ENCODE peak calls at places on chromosomes 3 and 15, in seven cellular contexts. One of them, this sample, is unnamed. For H3K36me3 and H3K4me1, the result is how much of the 10 kb centered on the place peaks cover.

GRCh38 chr15:78301813-78302212 is 2.4 kb upstream of the SKIC8 start:
- DNase-seq in endodermal cell: no peak
- DNase-seq in astrocyte: peak
- DNase-seq in fibroblast of lung: peak
- DNase-seq in trophoblast cell: no peak
- DNase-seq in H1: no peak
- DNase-seq in HCT116: no peak
- DNase-seq in this sample: no peak

GRCh38 chr3:175383366-175383765 is 524.2 kb downstream of the NAALADL2 start:
- DNase-seq in endodermal cell: no peak
- DNase-seq in astrocyte: no peak
- DNase-seq in fibroblast of lung: no peak
- DNase-seq in trophoblast cell: no peak
- DNase-seq in H1: no peak
- DNase-seq in HCT116: no peak
- DNase-seq in this sample: peak

GRCh38 chr3:66397745-66398144 is 103.1 kb downstream of the LRIG1 start:
- DNase-seq in endodermal cell: peak
- DNase-seq in astrocyte: peak
- DNase-seq in fibroblast of lung: peak
- DNase-seq in trophoblast cell: no peak
- DNase-seq in H1: no peak
- DNase-seq in HCT116: no peak
- DNase-seq in this sample: peak

GRCh38 chr3:86895202-86895601 is 95.7 kb downstream of the VGLL3 start:
- DNase-seq in endodermal cell: no peak
- DNase-seq in astrocyte: no peak
- DNase-seq in fibroblast of lung: peak
- DNase-seq in trophoblast cell: no peak
- DNase-seq in H1: no peak
- DNase-seq in HCT116: no peak
- DNase-seq in this sample: peak

GRCh38 chr15:90530250-90531051 is 728 bp downstream of the CRTC3 start:
- DNase-seq in endodermal cell: peak
- DNase-seq in astrocyte: peak
- DNase-seq in fibroblast of lung: peak
- DNase-seq in trophoblast cell: peak
- DNase-seq in H1: no peak
- DNase-seq in HCT116: no peak
- DNase-seq in this sample: peak

GRCh38 chr15:81113204-81113657 is 20.8 kb upstream of the CFAP161 start:
- DNase-seq in endodermal cell: no peak
- DNase-seq in astrocyte: no peak
- DNase-seq in fibroblast of lung: no peak
- DNase-seq in trophoblast cell: no peak
- DNase-seq in H1: no peak
- DNase-seq in HCT116: no peak
- DNase-seq in this sample: no peak

GRCh38 chr15:34821907-34822306 is 26.6 kb upstream of the ACTC1 start:
- DNase-seq in endodermal cell: no peak
- DNase-seq in astrocyte: no peak
- DNase-seq in fibroblast of lung: no peak
- DNase-seq in trophoblast cell: no peak
- DNase-seq in H1: no peak
- DNase-seq in HCT116: no peak
- DNase-seq in this sample: no peak

GRCh38 chr3:42667096-42667522 is 13.6 kb downstream of the ZBTB47 start:
- DNase-seq in endodermal cell: no peak
- DNase-seq in astrocyte: no peak
- DNase-seq in fibroblast of lung: no peak
- DNase-seq in trophoblast cell: no peak
- DNase-seq in H1: no peak
- DNase-seq in HCT116: no peak
- DNase-seq in this sample: no peak

GRCh38 chr15:22952826-22953579 is 27.2 kb downstream of the CYFIP1 start:
- DNase-seq in endodermal cell: peak
- DNase-seq in astrocyte: no peak
- DNase-seq in fibroblast of lung: no peak
- DNase-seq in trophoblast cell: no peak
- DNase-seq in H1: peak
- DNase-seq in HCT116: no peak
- DNase-seq in this sample: no peak

GRCh38 chr3:60610441-60611112 is 640.7 kb downstream of the FHIT start:
- DNase-seq in endodermal cell: no peak
- DNase-seq in astrocyte: peak
- DNase-seq in fibroblast of lung: peak
- DNase-seq in trophoblast cell: peak
- DNase-seq in H1: no peak
- DNase-seq in HCT116: no peak
- DNase-seq in this sample: peak

GRCh38 chr3:155386817-155387403 is 93.4 kb upstream of the STRIT1 start:
- DNase-seq in endodermal cell: no peak
- DNase-seq in astrocyte: no peak
- DNase-seq in fibroblast of lung: no peak
- DNase-seq in trophoblast cell: no peak
- DNase-seq in H1: no peak
- DNase-seq in HCT116: no peak
- DNase-seq in this sample: no peak

GRCh38 chr3:108509873-108510272 is 523 bp downstream of the MYH15 start:
- DNase-seq in endodermal cell: no peak
- DNase-seq in astrocyte: no peak
- DNase-seq in fibroblast of lung: no peak
- DNase-seq in trophoblast cell: no peak
- DNase-seq in H1: no peak
- DNase-seq in HCT116: no peak
- DNase-seq in this sample: no peak

GRCh38 chr3:198079771-198080520 is 119.9 kb downstream of the LMLN start:
- DNase-seq in endodermal cell: no peak
- DNase-seq in astrocyte: peak
- DNase-seq in fibroblast of lung: peak
- DNase-seq in trophoblast cell: peak
- DNase-seq in H1: peak
- DNase-seq in HCT116: peak
- DNase-seq in this sample: peak
- H3K9ac ChIP-seq in endodermal cell: no peak
- H3K9ac ChIP-seq in astrocyte: peak
- H3K9ac ChIP-seq in fibroblast of lung: peak
- H3K9ac ChIP-seq in trophoblast cell: no peak
- H3K9ac ChIP-seq in H1: no peak
- H3K9ac ChIP-seq in HCT116: peak
- H3K9ac ChIP-seq in this sample: no peak

GRCh38 chr3:147620906-147621305 is 211.7 kb downstream of the ZIC1 start:
- DNase-seq in endodermal cell: no peak
- DNase-seq in astrocyte: peak
- DNase-seq in fibroblast of lung: peak
- DNase-seq in trophoblast cell: no peak
- DNase-seq in H1: no peak
- DNase-seq in HCT116: no peak
- DNase-seq in this sample: peak

GRCh38 chr3:147618636-147619035 is 209.5 kb downstream of the ZIC1 start:
- DNase-seq in endodermal cell: no peak
- DNase-seq in astrocyte: no peak
- DNase-seq in fibroblast of lung: no peak
- DNase-seq in trophoblast cell: no peak
- DNase-seq in H1: no peak
- DNase-seq in HCT116: no peak
- DNase-seq in this sample: no peak

GRCh38 chr3:147616998-147617619 is 207.9 kb downstream of the ZIC1 start:
- DNase-seq in endodermal cell: no peak
- DNase-seq in astrocyte: no peak
- DNase-seq in fibroblast of lung: peak
- DNase-seq in trophoblast cell: peak
- DNase-seq in H1: no peak
- DNase-seq in HCT116: peak
- DNase-seq in this sample: peak

GRCh38 chr3:147614210-147614609 is 205.0 kb downstream of the ZIC1 start:
- DNase-seq in endodermal cell: no peak
- DNase-seq in astrocyte: peak
- DNase-seq in fibroblast of lung: peak
- DNase-seq in trophoblast cell: no peak
- DNase-seq in H1: no peak
- DNase-seq in HCT116: no peak
- DNase-seq in this sample: no peak

DNA sequence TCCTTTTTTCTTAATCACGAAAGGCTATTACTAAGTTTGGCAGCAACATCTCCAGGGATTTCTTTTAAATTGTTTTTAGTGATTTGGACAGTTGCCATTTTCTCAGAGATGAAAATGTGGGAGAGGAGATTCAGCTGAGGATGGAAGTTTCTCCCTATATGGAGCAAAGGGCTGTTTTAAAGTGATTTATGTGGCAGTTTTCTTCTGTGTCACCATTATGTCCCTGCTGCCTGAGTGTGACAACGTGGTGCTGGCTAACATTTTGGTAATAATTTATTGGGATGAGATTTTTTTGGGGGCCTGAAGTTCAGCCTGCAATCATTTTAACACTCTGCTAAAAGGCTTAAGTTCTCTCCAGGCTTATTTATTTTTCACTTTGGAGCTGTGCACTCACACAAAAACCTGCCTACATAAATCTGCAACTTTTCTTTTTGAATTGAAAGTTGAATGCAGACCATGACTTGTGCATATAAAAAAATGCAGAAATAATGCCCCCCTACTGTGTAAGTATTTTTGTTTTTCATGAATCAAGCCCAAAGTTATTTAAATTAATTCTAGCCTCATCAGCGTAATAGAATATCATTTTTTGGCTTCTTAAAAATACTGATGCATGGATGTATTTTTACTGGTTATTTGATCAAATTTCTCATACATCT is 210.9 kb downstream of the ZIC1 start:
- DNase-seq in endodermal cell: no peak
- DNase-seq in astrocyte: no peak
- DNase-seq in fibroblast of lung: peak
- DNase-seq in trophoblast cell: no peak
- DNase-seq in H1: no peak
- DNase-seq in HCT116: no peak
- DNase-seq in this sample: no peak
- H3K36me3 ChIP-seq in endodermal cell: under half
- H3K36me3 ChIP-seq in astrocyte: under half
- H3K36me3 ChIP-seq in fibroblast of lung: under half
- H3K36me3 ChIP-seq in trophoblast cell: under half
- H3K36me3 ChIP-seq in H1: under half
- H3K36me3 ChIP-seq in HCT116: under half
- H3K36me3 ChIP-seq in this sample: under half

GRCh38 chr3:149592758-149593240 is 65.0 kb downstream of the WWTR1 start:
- DNase-seq in endodermal cell: no peak
- DNase-seq in astrocyte: peak
- DNase-seq in fibroblast of lung: peak
- DNase-seq in trophoblast cell: no peak
- DNase-seq in H1: no peak
- DNase-seq in HCT116: no peak
- DNase-seq in this sample: no peak
- H3K4me1 ChIP-seq in endodermal cell: under half
- H3K4me1 ChIP-seq in astrocyte: under half
- H3K4me1 ChIP-seq in fibroblast of lung: under half
- H3K4me1 ChIP-seq in trophoblast cell: under half
- H3K4me1 ChIP-seq in H1: under half
- H3K4me1 ChIP-seq in HCT116: under half
- H3K4me1 ChIP-seq in this sample: under half

DNA sequence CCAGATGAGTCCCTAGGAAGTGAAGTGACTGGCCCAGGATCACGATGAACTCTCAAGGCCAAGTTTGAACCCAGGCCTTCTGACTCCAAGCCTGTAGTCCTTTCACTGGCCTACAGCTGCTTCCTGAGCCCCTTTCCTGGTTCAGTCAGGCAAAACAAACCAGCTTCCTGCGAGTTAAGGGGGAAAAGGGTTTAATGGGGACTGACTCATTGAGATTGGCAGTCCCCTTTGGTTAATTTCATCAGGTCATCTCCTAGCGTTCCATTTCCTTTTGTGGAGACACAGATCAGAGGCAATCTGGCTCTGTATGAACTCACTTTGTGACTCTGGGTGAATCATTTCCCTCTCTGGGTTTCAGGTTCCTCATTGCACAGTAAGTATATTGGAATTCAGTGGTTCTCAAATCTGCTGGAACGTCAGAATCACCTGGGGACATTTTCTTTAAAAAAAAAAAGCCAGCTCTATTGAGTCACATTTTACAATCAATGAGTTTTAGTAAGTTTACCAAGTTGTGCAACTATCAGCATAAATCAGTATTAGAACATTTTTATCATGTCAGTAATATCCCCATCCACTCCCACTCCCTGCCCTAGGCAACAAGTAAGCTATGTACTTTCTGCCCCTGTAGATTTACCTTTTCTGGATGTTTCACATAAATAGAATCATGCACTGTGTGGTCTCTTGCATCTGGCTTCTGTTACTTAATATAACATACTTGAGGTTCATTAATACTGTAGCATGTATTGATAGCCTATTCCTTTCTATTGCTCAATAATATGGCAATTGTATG is 180.2 kb downstream of the THSD4 start:
- DNase-seq in endodermal cell: no peak
- DNase-seq in astrocyte: peak
- DNase-seq in fibroblast of lung: peak
- DNase-seq in trophoblast cell: peak
- DNase-seq in H1: peak
- DNase-seq in HCT116: peak
- DNase-seq in this sample: peak
- H3K9ac ChIP-seq in endodermal cell: no peak
- H3K9ac ChIP-seq in astrocyte: peak
- H3K9ac ChIP-seq in fibroblast of lung: peak
- H3K9ac ChIP-seq in trophoblast cell: no peak
- H3K9ac ChIP-seq in H1: no peak
- H3K9ac ChIP-seq in HCT116: peak
- H3K9ac ChIP-seq in this sample: peak